ENCODE peak calls at places on chromosomes 16 and 17, in eight cellular contexts. W is activated CD4-positive, alpha-beta T cell treated with anti-CD3 and anti-CD28 coated beads, Interleukin-2, amount 10 ng/mL, durations not matched to agents 7 days and 5 days; O is T-cell; Q is SK-MEL-5; R is activated CD4-positive, alpha-beta memory T cell treated with anti-CD3 and anti-CD28 coated beads, Interleukin-2, amount 10 ng/mL, durations not matched to agents 7 days and 5 days; J is KBM-7; X is fibroblast of mammary gland; Z is H7. U is an unnamed sample.

GRCh38 chr17:19386276-19386863 is 620 bp downstream of the MFAP4 start:
- DNase-seq in J (no peak), X (peak; percentile 96), R (no peak), Q (no peak), Z (no peak), O (no peak), W (no peak), U (peak; percentile 60)

GRCh38 chr17:68605914-68606313 is 4.7 kb upstream of the FAM20A start:
- DNase-seq in O (no peak), J (no peak), Q (no peak), Z (no peak), R (no peak), X (no peak), W (no peak), U (no peak)

GRCh38 chr16:85205747-85206471 is 93.6 kb upstream of the CIBAR2 start:
- DNase-seq in Q (no peak), J (no peak), O (no peak), W (no peak), Z (peak; percentile 81), X (peak; percentile 81), R (no peak), U (no peak)

GRCh38 chr16:2205967-2206313 is 686 bp downstream of the MLST8 start:
- DNase-seq in Q (no peak), O (no peak), W (no peak), Z (peak; percentile 81), X (no peak), J (no peak), R (no peak), U (no peak)

GRCh38 chr17:73455050-73455687 is 143.4 kb upstream of the CDC42EP4 start:
- DNase-seq in W (no peak), R (no peak), X (no peak), Q (peak; percentile 76), J (no peak), O (no peak), Z (no peak), U (peak; percentile 39)

GRCh38 chr16:79632289-79632688 is 31.8 kb upstream of the MAF start:
- DNase-seq in Q (no peak), X (no peak), O (no peak), R (peak; percentile 69), Z (no peak), J (no peak), W (peak; percentile 21), U (peak; percentile 23)

GRCh38 chr17:62178579-62178978 is 113.5 kb upstream of the MED13 start:
- DNase-seq in J (no peak), Z (no peak), X (peak; percentile 37), O (no peak), Q (no peak), W (no peak), R (no peak), U (peak; percentile 46)

GRCh38 chr17:33112763-33113162 is 121.1 kb downstream of the SPACA3 start:
- DNase-seq in O (no peak), R (no peak), J (no peak), Q (peak; percentile 8), W (no peak), Z (no peak), X (peak; percentile 69), U (peak; percentile 67)

GRCh38 chr17:81330884-81331245 is 35.8 kb upstream of the SLC38A10 start:
- DNase-seq in R (no peak), Z (peak; percentile 76), Q (no peak), W (no peak), O (no peak), J (no peak), X (no peak), U (no peak)

GRCh38 chr16:88899901-88900648 is 33.6 kb upstream of the PABPN1L start:
- DNase-seq in X (no peak), Z (no peak), O (no peak), Q (no peak), R (no peak), J (no peak), W (no peak), U (no peak)

GRCh38 chr17:31072186-31072585 is 22.6 kb upstream of the NF1 start:
- DNase-seq in X (peak; percentile 12), W (no peak), J (no peak), Q (no peak), R (no peak), O (no peak), Z (no peak), U (peak; percentile 19)

GRCh38 chr17:39450051-39450450 is 1.0 kb downstream of the MED1 start:
- DNase-seq in Z (no peak), O (no peak), W (no peak), J (no peak), Q (no peak), R (no peak), X (peak; percentile 16), U (peak; percentile 11)

GRCh38 chr17:35338230-35338629 is 35.2 kb downstream of the SLFN11 start:
- DNase-seq in R (no peak), O (no peak), Q (no peak), X (no peak), J (no peak), W (no peak), Z (no peak), U (no peak)

GRCh38 chr16:67685388-67686112 is 18.9 kb downstream of the C16orf86 start:
- DNase-seq in Q (no peak), O (no peak), X (no peak), J (no peak), R (no peak), W (no peak), Z (no peak), U (no peak)

GRCh38 chr17:49224997-49225337 is 5.6 kb downstream of the PHOSPHO1 start:
- DNase-seq in R (no peak), X (no peak), W (no peak), Q (no peak), O (no peak), Z (no peak), J (no peak), U (no peak)

GRCh38 chr16:27982184-27982583 is 81.3 kb downstream of the GSG1L start:
- DNase-seq in O (no peak), J (no peak), R (no peak), Q (no peak), W (no peak), X (no peak), Z (no peak), U (no peak)

GRCh38 chr16:4017807-4018206 is 98.4 kb downstream of the ADCY9 start:
- DNase-seq in Q (no peak), R (no peak), O (no peak), X (no peak), W (no peak), Z (no peak), J (no peak), U (no peak)

GRCh38 chr17:59501690-59502089 is 63.7 kb upstream of the DHX40 start:
- DNase-seq in J (no peak), W (no peak), R (no peak), Z (no peak), X (no peak), Q (no peak), O (no peak), U (no peak)

GRCh38 chr16:31452631-31453106 is 6.6 kb upstream of the ARMC5 start:
- DNase-seq in J (no peak), Z (no peak), O (no peak), Q (peak; percentile 65), W (no peak), R (no peak), X (peak; percentile 95), U (peak; percentile 74)

GRCh38 chr16:726438-727290 is at the start of the genes CCDC78 and HAGHL:
- DNase-seq in J (peak; percentile 39), Q (peak; percentile 68), O (peak; percentile 25), X (peak; percentile 32), Z (peak; percentile 98), W (peak; percentile 52), R (peak; percentile 65), U (peak; percentile 67)

GRCh38 chr16:74871608-74872007 is 97.0 kb upstream of the FA2H start:
- DNase-seq in X (no peak), W (no peak), O (no peak), Q (no peak), Z (peak; percentile 77), R (no peak), J (no peak), U (no peak)

GRCh38 chr17:5364156-5364555 is 55.3 kb downstream of the NUP88 start:
- DNase-seq in X (peak; percentile 78), Q (no peak), W (no peak), R (no peak), J (no peak), Z (no peak), O (no peak), U (no peak)

GRCh38 chr16:1217526-1217925 is 7.5 kb downstream of the TPSG1 start:
- DNase-seq in J (no peak), O (no peak), R (no peak), X (no peak), Q (no peak), Z (no peak), W (no peak), U (no peak)

GRCh38 chr17:33258291-33258690 is 34.8 kb downstream of the ASIC2 start:
- DNase-seq in J (no peak), R (no peak), O (no peak), Q (no peak), W (no peak), X (no peak), Z (no peak), U (no peak)

GRCh38 chr16:30406911-30407793 is at the start of gene ZNF771:
- DNase-seq in O (peak; percentile 65), Q (peak; percentile 81), R (peak; percentile 92), Z (peak; percentile 98), J (peak; percentile 92), W (peak; percentile 91), X (peak; percentile 79), U (peak; percentile 87)

GRCh38 chr17:14701901-14702300 is 401.0 kb downstream of the HS3ST3B1 start:
- DNase-seq in J (no peak), O (no peak), Q (no peak), R (no peak), X (no peak), W (no peak), Z (no peak), U (no peak)

GRCh38 chr17:40437095-40437732 is 6.0 kb upstream of the IGFBP4 start:
- DNase-seq in R (no peak), Q (peak; percentile 19), W (no peak), J (peak; percentile 67), X (no peak), O (no peak), Z (no peak), U (peak; percentile 46)

GRCh38 chr16:30382398-30383015 is at the start of gene SEPTIN1:
- DNase-seq in W (peak; percentile 87), O (peak; percentile 75), J (peak; percentile 53), R (peak; percentile 89), X (no peak), Z (no peak), Q (no peak), U (no peak)

GRCh38 chr16:57041182-57042156 is 50.9 kb upstream of the CPNE2 start:
- DNase-seq in Q (no peak), O (peak; percentile 88), J (peak; percentile 39), R (peak; percentile 89), X (no peak), Z (peak; percentile 48), W (peak; percentile 88), U (no peak)

GRCh38 chr16:53220585-53220984 is 165.8 kb downstream of the CHD9 start:
- DNase-seq in Z (peak; percentile 13), R (no peak), Q (peak; percentile 36), X (peak; percentile 44), W (no peak), O (no peak), J (no peak), U (no peak)

GRCh38 chr17:41864498-41864836 is 756 bp downstream of the KLHL11 start:
- DNase-seq in O (no peak), Q (no peak), Z (no peak), R (no peak), X (no peak), J (no peak), W (no peak), U (no peak)

GRCh38 chr17:74842146-74842598 is 17.5 kb downstream of the GRIN2C start:
- DNase-seq in Z (no peak), J (no peak), O (no peak), Q (peak; percentile 35), X (peak; percentile 15), R (no peak), W (no peak), U (no peak)

GRCh38 chr16:627458-628239 is 3.1 kb upstream of the WFIKKN1 start:
- DNase-seq in X (peak; percentile 56), O (no peak), Z (no peak), J (no peak), W (no peak), Q (no peak), R (no peak), U (peak; percentile 65)

GRCh38 chr16:79599256-79599836 is 1.2 kb downstream of the MAF start:
- DNase-seq in Q (no peak), Z (peak; percentile 77), W (peak; percentile 12), X (no peak), J (no peak), R (peak; percentile 49), O (no peak), U (peak; percentile 36)

U was measured in Daoy.